ENCODE peak calls at places on chromosomes 1 and 21, in five cellular contexts. U is AML-193; X is AG08396; S is activated CD4-positive, alpha-beta T cell treated with anti-CD3 and anti-CD28 coated beads, Interleukin-2, amount 50 U/mL, for 48 hours; L is bronchial epithelial cell. M is an unnamed sample.

GRCh38 chr1:246969621-246970020 is 37.9 kb upstream of the AHCTF1 start:
- DNase-seq in U (peak), X (no peak), S (no peak), L (no peak), M (no peak)

GRCh38 chr1:86156571-86157455 is at the start of gene COL24A1:
- DNase-seq in U (no peak), X (peak), S (no peak), L (peak), M (no peak)

GRCh38 chr1:109617291-109617801 is 2.1 kb downstream of the GNAT2 start:
- DNase-seq in U (peak), X (peak), S (no peak), L (peak), M (peak)

GRCh38 chr21:43818685-43819084 is 29.3 kb downstream of the RRP1 start:
- DNase-seq in U (peak), X (no peak), S (no peak), L (no peak), M (no peak)

GRCh38 chr1:117368116-117369108 is 1.2 kb downstream of the MAN1A2 start:
- DNase-seq in U (peak), X (no peak), S (peak), L (peak), M (peak)

GRCh38 chr1:175803413-175803812 is 60.0 kb upstream of the TNR start:
- DNase-seq in U (no peak), X (no peak), S (no peak), L (no peak), M (no peak)

GRCh38 chr21:41762236-41762635 is 4.6 kb downstream of the RIPK4 start:
- DNase-seq in U (no peak), X (no peak), S (no peak), L (no peak), M (no peak)

GRCh38 chr1:56330400-56331026 is 248.8 kb downstream of the PLPP3 start:
- DNase-seq in U (no peak), X (no peak), S (no peak), L (peak), M (peak)

GRCh38 chr1:12335815-12336214 is 106.0 kb downstream of the VPS13D start:
- DNase-seq in U (no peak), X (no peak), S (no peak), L (no peak), M (no peak)

GRCh38 chr1:65946376-65946775 is 153.7 kb downstream of the PDE4B start:
- DNase-seq in U (no peak), X (no peak), S (no peak), L (no peak), M (no peak)

GRCh38 chr1:54135436-54136120 is 17.2 kb downstream of the CDCP2 start:
- DNase-seq in U (no peak), X (no peak), S (no peak), L (no peak), M (no peak)

GRCh38 chr1:41317356-41317755 is 43.9 kb upstream of the FOXO6 start:
- DNase-seq in U (no peak), X (no peak), S (no peak), L (no peak), M (peak)

GRCh38 chr1:9058465-9058864 is 11.0 kb downstream of the SLC2A5 start:
- DNase-seq in U (no peak), X (peak), S (no peak), L (no peak), M (no peak)

GRCh38 chr1:233668725-233669294 is 54.9 kb downstream of the KCNK1 start:
- DNase-seq in U (no peak), X (no peak), S (peak), L (peak), M (peak)

GRCh38 chr21:38985423-38986378 is 180.0 kb downstream of the ETS2 start:
- DNase-seq in U (peak), X (peak), S (peak), L (peak), M (peak)

GRCh38 chr1:156289857-156290256 is 5.6 kb downstream of the GLMP start:
- DNase-seq in U (no peak), X (no peak), S (no peak), L (no peak), M (no peak)

M was measured in mammary epithelial cell.